ENCODE peak calls at places on chromosomes 12 and 14, in five cellular contexts. M is hepatic stellate cell, E is endothelial cell, H is adipocyte, D is endothelial cell of umbilical vein. Y is an unnamed sample.

GRCh38 chr12:107917912-107918800 is 143.7 kb downstream of the ASCL4 start:
- DNase-seq in E (peak; percentile 34), M (no peak), H (peak; percentile 37), D (no peak), Y (no peak)

GRCh38 chr14:101198398-101199027 is 295.0 kb upstream of the RTL1 start:
- DNase-seq in D (no peak), M (no peak), E (no peak), H (no peak), Y (no peak)

GRCh38 chr12:101823891-101824290 is 6.9 kb downstream of the GNPTAB start:
- DNase-seq in D (peak; percentile 18), M (peak; percentile 28), H (peak; percentile 36), E (peak; percentile 33), Y (no peak)

GRCh38 chr12:24066865-24067264 is 117.4 kb upstream of the SOX5 start:
- DNase-seq in E (no peak), M (peak; percentile 27), H (no peak), D (peak; percentile 66), Y (no peak)

GRCh38 chr14:62885451-62885850 is 159.8 kb downstream of the KCNH5 start:
- DNase-seq in E (no peak), M (no peak), D (no peak), H (peak; percentile 10), Y (no peak)

GRCh38 chr12:59934486-59934885 is 338.7 kb downstream of the SLC16A7 start:
- DNase-seq in M (no peak), H (no peak), E (no peak), D (peak; percentile 64), Y (no peak)

GRCh38 chr12:74999474-74999873 is 210.2 kb downstream of the KCNC2 start:
- DNase-seq in D (no peak), M (no peak), H (no peak), E (no peak), Y (no peak)

GRCh38 chr14:58078068-58078467 is 73.9 kb downstream of the ARMH4 start:
- DNase-seq in E (no peak), H (peak; percentile 60), D (no peak), M (peak; percentile 62), Y (peak; percentile 55)

GRCh38 chr12:52036587-52037171 is 14.6 kb upstream of the NR4A1 start:
- DNase-seq in E (peak; percentile 59), H (peak; percentile 96), D (peak; percentile 66), M (peak; percentile 90), Y (no peak)

GRCh38 chr12:98464155-98464554 is 51.2 kb upstream of the TMPO start:
- DNase-seq in E (no peak), D (peak; percentile 52), H (peak; percentile 51), M (no peak), Y (peak; percentile 61)

GRCh38 chr12:65902504-65902903 is 78.2 kb downstream of the HMGA2 start:
- DNase-seq in E (no peak), M (no peak), D (no peak), H (peak; percentile 65), Y (peak; percentile 49)

GRCh38 chr14:75090353-75090752 is 20.9 kb downstream of the ZC2HC1C start:
- DNase-seq in H (no peak), D (peak; percentile 33), M (no peak), E (no peak), Y (peak; percentile 23)

GRCh38 chr14:98101323-98101722 is 1170.7 kb downstream of the BCL11B start:
- DNase-seq in E (no peak), M (no peak), H (no peak), D (no peak), Y (no peak)

GRCh38 chr14:65958664-65959562 is 527.3 kb upstream of the CCDC196 start:
- DNase-seq in E (no peak), D (peak; percentile 35), M (peak; percentile 16), H (peak; percentile 65), Y (no peak)

GRCh38 chr12:107144990-107145389 is 51.6 kb upstream of the CRY1 start:
- DNase-seq in M (no peak), E (no peak), H (no peak), D (no peak), Y (no peak)

GRCh38 chr12:93742086-93742934 is 65.1 kb downstream of the CRADD start:
- DNase-seq in E (peak; percentile 55), M (peak; percentile 63), D (peak; percentile 80), H (peak; percentile 85), Y (peak; percentile 41)

GRCh38 chr12:46554461-46554860 is 181.9 kb upstream of the SLC38A2 start:
- DNase-seq in D (no peak), M (no peak), E (no peak), H (peak; percentile 35), Y (no peak)